ENCODE peak calls at places on chromosomes 13 and 19, in ten cellular contexts. One of them, this sample, is unnamed.

GRCh38 chr19:43078311-43078710 is 4.2 kb downstream of the PSG2 start:
- DNase-seq in foreskin fibroblast: peak; percentile 76
- DNase-seq in CD8-positive, alpha-beta T cell: no peak
- DNase-seq in lower lobe of right lung: no peak
- DNase-seq in epithelial cell of esophagus: peak; percentile 92
- DNase-seq in colonic mucosa: no peak
- DNase-seq in mammary epithelial cell: peak; percentile 84
- DNase-seq in AG09319: no peak
- DNase-seq in omental fat pad: no peak
- DNase-seq in body of pancreas: no peak
- DNase-seq in this sample: no peak

GRCh38 chr13:111610077-111610476 is 289.6 kb downstream of the TEX29 start:
- DNase-seq in foreskin fibroblast: no peak
- DNase-seq in CD8-positive, alpha-beta T cell: no peak
- DNase-seq in lower lobe of right lung: no peak
- DNase-seq in epithelial cell of esophagus: no peak
- DNase-seq in colonic mucosa: no peak
- DNase-seq in mammary epithelial cell: no peak
- DNase-seq in AG09319: no peak
- DNase-seq in omental fat pad: no peak
- DNase-seq in body of pancreas: no peak
- DNase-seq in this sample: no peak

GRCh38 chr13:48653074-48654054 is at the start of gene CYSLTR2:
- DNase-seq in foreskin fibroblast: peak; percentile 31
- DNase-seq in CD8-positive, alpha-beta T cell: peak; percentile 26
- DNase-seq in lower lobe of right lung: no peak
- DNase-seq in epithelial cell of esophagus: no peak
- DNase-seq in colonic mucosa: no peak
- DNase-seq in mammary epithelial cell: no peak
- DNase-seq in AG09319: no peak
- DNase-seq in omental fat pad: no peak
- DNase-seq in body of pancreas: no peak
- DNase-seq in this sample: no peak

GRCh38 chr19:53182202-53182601 is 11.0 kb downstream of the ZNF665 start:
- DNase-seq in foreskin fibroblast: peak; percentile 25
- DNase-seq in CD8-positive, alpha-beta T cell: no peak
- DNase-seq in lower lobe of right lung: no peak
- DNase-seq in epithelial cell of esophagus: no peak
- DNase-seq in colonic mucosa: no peak
- DNase-seq in mammary epithelial cell: no peak
- DNase-seq in AG09319: no peak
- DNase-seq in omental fat pad: no peak
- DNase-seq in body of pancreas: no peak
- DNase-seq in this sample: no peak

GRCh38 chr19:38335949-38336637 is 463 bp downstream of the CATSPERG start:
- DNase-seq in foreskin fibroblast: peak; percentile 98
- DNase-seq in CD8-positive, alpha-beta T cell: peak; percentile 93
- DNase-seq in lower lobe of right lung: peak; percentile 98
- DNase-seq in epithelial cell of esophagus: peak; percentile 99
- DNase-seq in colonic mucosa: peak; percentile 98
- DNase-seq in mammary epithelial cell: peak; percentile 97
- DNase-seq in AG09319: peak; percentile 83
- DNase-seq in omental fat pad: peak; percentile 78
- DNase-seq in body of pancreas: peak; percentile 94
- DNase-seq in this sample: peak; percentile 98

GRCh38 chr19:7550987-7551761 is 15.7 kb downstream of the PNPLA6 start:
- DNase-seq in foreskin fibroblast: peak; percentile 58
- DNase-seq in CD8-positive, alpha-beta T cell: peak; percentile 36
- DNase-seq in lower lobe of right lung: peak; percentile 88
- DNase-seq in epithelial cell of esophagus: peak; percentile 60
- DNase-seq in colonic mucosa: peak; percentile 83
- DNase-seq in mammary epithelial cell: peak; percentile 9
- DNase-seq in AG09319: no peak
- DNase-seq in omental fat pad: no peak
- DNase-seq in body of pancreas: peak; percentile 91
- DNase-seq in this sample: peak; percentile 98

GRCh38 chr19:35144600-35145436 is 1.8 kb downstream of the FXYD7 start:
- DNase-seq in foreskin fibroblast: no peak
- DNase-seq in CD8-positive, alpha-beta T cell: peak; percentile 44
- DNase-seq in lower lobe of right lung: no peak
- DNase-seq in epithelial cell of esophagus: peak; percentile 82
- DNase-seq in colonic mucosa: peak; percentile 89
- DNase-seq in mammary epithelial cell: peak; percentile 66
- DNase-seq in AG09319: no peak
- DNase-seq in omental fat pad: no peak
- DNase-seq in body of pancreas: peak; percentile 31
- DNase-seq in this sample: peak; percentile 85

GRCh38 chr13:32911506-32911905 is 104.7 kb upstream of the KL start:
- DNase-seq in foreskin fibroblast: peak; percentile 57
- DNase-seq in CD8-positive, alpha-beta T cell: no peak
- DNase-seq in lower lobe of right lung: no peak
- DNase-seq in epithelial cell of esophagus: peak; percentile 79
- DNase-seq in colonic mucosa: no peak
- DNase-seq in mammary epithelial cell: peak; percentile 51
- DNase-seq in AG09319: no peak
- DNase-seq in omental fat pad: no peak
- DNase-seq in body of pancreas: no peak
- DNase-seq in this sample: peak; percentile 72

GRCh38 chr19:13689050-13689449 is 75.3 kb upstream of the MRI1 start:
- DNase-seq in foreskin fibroblast: peak; percentile 36
- DNase-seq in CD8-positive, alpha-beta T cell: no peak
- DNase-seq in lower lobe of right lung: no peak
- DNase-seq in epithelial cell of esophagus: no peak
- DNase-seq in colonic mucosa: no peak
- DNase-seq in mammary epithelial cell: no peak
- DNase-seq in AG09319: no peak
- DNase-seq in omental fat pad: no peak
- DNase-seq in body of pancreas: no peak
- DNase-seq in this sample: peak; percentile 76

GRCh38 chr13:44437356-44438233 is 64.0 kb downstream of the SERP2 start:
- DNase-seq in foreskin fibroblast: peak; percentile 65
- DNase-seq in CD8-positive, alpha-beta T cell: no peak
- DNase-seq in lower lobe of right lung: no peak
- DNase-seq in epithelial cell of esophagus: peak; percentile 56
- DNase-seq in colonic mucosa: no peak
- DNase-seq in mammary epithelial cell: peak; percentile 48
- DNase-seq in AG09319: no peak
- DNase-seq in omental fat pad: no peak
- DNase-seq in body of pancreas: no peak
- DNase-seq in this sample: peak; percentile 20

GRCh38 chr19:56111601-56112312 is 9.3 kb downstream of the ZNF787 start:
- DNase-seq in foreskin fibroblast: peak; percentile 54
- DNase-seq in CD8-positive, alpha-beta T cell: peak; percentile 51
- DNase-seq in lower lobe of right lung: peak; percentile 84
- DNase-seq in epithelial cell of esophagus: no peak
- DNase-seq in colonic mucosa: peak; percentile 81
- DNase-seq in mammary epithelial cell: no peak
- DNase-seq in AG09319: no peak
- DNase-seq in omental fat pad: no peak
- DNase-seq in body of pancreas: no peak
- DNase-seq in this sample: no peak

GRCh38 chr19:4443188-4443587 is 14.4 kb downstream of the UBXN6 start:
- DNase-seq in foreskin fibroblast: no peak
- DNase-seq in CD8-positive, alpha-beta T cell: no peak
- DNase-seq in lower lobe of right lung: no peak
- DNase-seq in epithelial cell of esophagus: no peak
- DNase-seq in colonic mucosa: no peak
- DNase-seq in mammary epithelial cell: no peak
- DNase-seq in AG09319: no peak
- DNase-seq in omental fat pad: no peak
- DNase-seq in body of pancreas: no peak
- DNase-seq in this sample: peak; percentile 47

GRCh38 chr19:10505583-10506229 is 2.5 kb upstream of the KEAP1 start:
- DNase-seq in foreskin fibroblast: peak; percentile 80
- DNase-seq in CD8-positive, alpha-beta T cell: peak; percentile 86
- DNase-seq in lower lobe of right lung: peak; percentile 87
- DNase-seq in epithelial cell of esophagus: peak; percentile 83
- DNase-seq in colonic mucosa: peak; percentile 87
- DNase-seq in mammary epithelial cell: peak; percentile 52
- DNase-seq in AG09319: no peak
- DNase-seq in omental fat pad: peak; percentile 76
- DNase-seq in body of pancreas: peak; percentile 86
- DNase-seq in this sample: peak; percentile 94

GRCh38 chr13:93227280-93227905 is 786 bp downstream of the GPC6 start:
- DNase-seq in foreskin fibroblast: peak; percentile 82
- DNase-seq in CD8-positive, alpha-beta T cell: no peak
- DNase-seq in lower lobe of right lung: peak; percentile 35
- DNase-seq in epithelial cell of esophagus: peak; percentile 74
- DNase-seq in colonic mucosa: no peak
- DNase-seq in mammary epithelial cell: peak; percentile 81
- DNase-seq in AG09319: no peak
- DNase-seq in omental fat pad: no peak
- DNase-seq in body of pancreas: no peak
- DNase-seq in this sample: peak; percentile 79

GRCh38 chr19:58317481-58318072 is 9.2 kb upstream of the ZSCAN22 start:
- DNase-seq in foreskin fibroblast: peak; percentile 82
- DNase-seq in CD8-positive, alpha-beta T cell: no peak
- DNase-seq in lower lobe of right lung: no peak
- DNase-seq in epithelial cell of esophagus: peak; percentile 65
- DNase-seq in colonic mucosa: no peak
- DNase-seq in mammary epithelial cell: no peak
- DNase-seq in AG09319: no peak
- DNase-seq in omental fat pad: no peak
- DNase-seq in body of pancreas: no peak
- DNase-seq in this sample: peak; percentile 68

GRCh38 chr13:80251403-80251802 is 89.5 kb downstream of the SPRY2 start:
- DNase-seq in foreskin fibroblast: peak; percentile 83
- DNase-seq in CD8-positive, alpha-beta T cell: no peak
- DNase-seq in lower lobe of right lung: no peak
- DNase-seq in epithelial cell of esophagus: peak; percentile 38
- DNase-seq in colonic mucosa: no peak
- DNase-seq in mammary epithelial cell: peak; percentile 25
- DNase-seq in AG09319: no peak
- DNase-seq in omental fat pad: no peak
- DNase-seq in body of pancreas: no peak
- DNase-seq in this sample: no peak
- TF ChIP-seq CTCF in foreskin fibroblast: no peak
- TF ChIP-seq CTCF in CD8-positive, alpha-beta T cell: no peak
- TF ChIP-seq CTCF in lower lobe of right lung: no peak
- TF ChIP-seq CTCF in epithelial cell of esophagus: no peak
- TF ChIP-seq CTCF in colonic mucosa: no peak
- TF ChIP-seq CTCF in mammary epithelial cell: no peak
- TF ChIP-seq CTCF in AG09319: no peak
- TF ChIP-seq CTCF in omental fat pad: no peak
- TF ChIP-seq CTCF in body of pancreas: no peak
- TF ChIP-seq CTCF in this sample: peak; percentile 42

DNA sequence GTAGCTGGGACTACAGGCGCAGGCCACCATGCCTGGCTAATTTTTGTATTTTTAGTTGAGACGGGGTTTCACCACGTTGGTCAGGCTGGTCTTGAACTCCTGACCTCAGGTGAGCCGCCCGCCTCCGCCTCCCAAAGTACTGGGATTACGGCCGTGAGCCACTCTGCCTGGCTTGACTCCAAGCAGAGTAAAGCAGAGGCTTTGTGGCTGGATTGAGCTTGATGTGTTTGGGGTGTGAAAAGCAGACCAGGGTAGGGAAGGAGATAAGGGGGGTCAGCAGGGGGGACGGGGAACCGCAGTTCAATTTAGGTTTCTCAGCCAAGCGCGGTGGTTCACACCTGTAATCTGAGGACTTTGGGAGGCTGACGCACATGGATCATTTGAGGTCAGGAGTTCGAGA is 4.2 kb upstream of the CLPP start:
- DNase-seq in foreskin fibroblast: no peak
- DNase-seq in CD8-positive, alpha-beta T cell: no peak
- DNase-seq in lower lobe of right lung: no peak
- DNase-seq in epithelial cell of esophagus: no peak
- DNase-seq in colonic mucosa: no peak
- DNase-seq in mammary epithelial cell: no peak
- DNase-seq in AG09319: no peak
- DNase-seq in omental fat pad: no peak
- DNase-seq in body of pancreas: no peak
- DNase-seq in this sample: no peak
- TF ChIP-seq CTCF in foreskin fibroblast: no peak
- TF ChIP-seq CTCF in CD8-positive, alpha-beta T cell: no peak
- TF ChIP-seq CTCF in lower lobe of right lung: no peak
- TF ChIP-seq CTCF in epithelial cell of esophagus: no peak
- TF ChIP-seq CTCF in colonic mucosa: no peak
- TF ChIP-seq CTCF in mammary epithelial cell: no peak
- TF ChIP-seq CTCF in AG09319: no peak
- TF ChIP-seq CTCF in omental fat pad: no peak
- TF ChIP-seq CTCF in body of pancreas: no peak
- TF ChIP-seq CTCF in this sample: no peak

GRCh38 chr13:97441414-97441813 is 7.4 kb downstream of the RAP2A start:
- DNase-seq in foreskin fibroblast: no peak
- DNase-seq in CD8-positive, alpha-beta T cell: no peak
- DNase-seq in lower lobe of right lung: no peak
- DNase-seq in epithelial cell of esophagus: no peak
- DNase-seq in colonic mucosa: no peak
- DNase-seq in mammary epithelial cell: no peak
- DNase-seq in AG09319: no peak
- DNase-seq in omental fat pad: no peak
- DNase-seq in body of pancreas: no peak
- DNase-seq in this sample: no peak

GRCh38 chr13:97436845-97437244 is 2.9 kb downstream of the RAP2A start:
- DNase-seq in foreskin fibroblast: no peak
- DNase-seq in CD8-positive, alpha-beta T cell: no peak
- DNase-seq in lower lobe of right lung: no peak
- DNase-seq in epithelial cell of esophagus: no peak
- DNase-seq in colonic mucosa: no peak
- DNase-seq in mammary epithelial cell: no peak
- DNase-seq in AG09319: no peak
- DNase-seq in omental fat pad: no peak
- DNase-seq in body of pancreas: no peak
- DNase-seq in this sample: no peak

GRCh38 chr13:97439196-97439595 is 5.2 kb downstream of the RAP2A start:
- DNase-seq in foreskin fibroblast: no peak
- DNase-seq in CD8-positive, alpha-beta T cell: no peak
- DNase-seq in lower lobe of right lung: no peak
- DNase-seq in epithelial cell of esophagus: no peak
- DNase-seq in colonic mucosa: no peak
- DNase-seq in mammary epithelial cell: no peak
- DNase-seq in AG09319: no peak
- DNase-seq in omental fat pad: no peak
- DNase-seq in body of pancreas: no peak
- DNase-seq in this sample: no peak

GRCh38 chr13:97437729-97438128 is 3.8 kb downstream of the RAP2A start:
- DNase-seq in foreskin fibroblast: no peak
- DNase-seq in CD8-positive, alpha-beta T cell: no peak
- DNase-seq in lower lobe of right lung: no peak
- DNase-seq in epithelial cell of esophagus: no peak
- DNase-seq in colonic mucosa: no peak
- DNase-seq in mammary epithelial cell: no peak
- DNase-seq in AG09319: no peak
- DNase-seq in omental fat pad: no peak
- DNase-seq in body of pancreas: no peak
- DNase-seq in this sample: no peak

GRCh38 chr13:97440598-97440997 is 6.6 kb downstream of the RAP2A start:
- DNase-seq in foreskin fibroblast: no peak
- DNase-seq in CD8-positive, alpha-beta T cell: no peak
- DNase-seq in lower lobe of right lung: no peak
- DNase-seq in epithelial cell of esophagus: no peak
- DNase-seq in colonic mucosa: no peak
- DNase-seq in mammary epithelial cell: peak; percentile 43
- DNase-seq in AG09319: no peak
- DNase-seq in omental fat pad: no peak
- DNase-seq in body of pancreas: no peak
- DNase-seq in this sample: no peak
- TF ChIP-seq CTCF in foreskin fibroblast: no peak
- TF ChIP-seq CTCF in CD8-positive, alpha-beta T cell: no peak
- TF ChIP-seq CTCF in lower lobe of right lung: no peak
- TF ChIP-seq CTCF in epithelial cell of esophagus: no peak
- TF ChIP-seq CTCF in colonic mucosa: no peak
- TF ChIP-seq CTCF in mammary epithelial cell: no peak
- TF ChIP-seq CTCF in AG09319: no peak
- TF ChIP-seq CTCF in omental fat pad: no peak
- TF ChIP-seq CTCF in body of pancreas: no peak
- TF ChIP-seq CTCF in this sample: no peak

GRCh38 chr19:49430172-49430677 is 5.0 kb downstream of the GFY start:
- DNase-seq in foreskin fibroblast: no peak
- DNase-seq in CD8-positive, alpha-beta T cell: no peak
- DNase-seq in lower lobe of right lung: no peak
- DNase-seq in epithelial cell of esophagus: no peak
- DNase-seq in colonic mucosa: no peak
- DNase-seq in mammary epithelial cell: no peak
- DNase-seq in AG09319: no peak
- DNase-seq in omental fat pad: no peak
- DNase-seq in body of pancreas: no peak
- DNase-seq in this sample: no peak
- TF ChIP-seq CTCF in foreskin fibroblast: no peak
- TF ChIP-seq CTCF in CD8-positive, alpha-beta T cell: no peak
- TF ChIP-seq CTCF in lower lobe of right lung: no peak
- TF ChIP-seq CTCF in epithelial cell of esophagus: no peak
- TF ChIP-seq CTCF in colonic mucosa: no peak
- TF ChIP-seq CTCF in mammary epithelial cell: no peak
- TF ChIP-seq CTCF in AG09319: no peak
- TF ChIP-seq CTCF in omental fat pad: no peak
- TF ChIP-seq CTCF in body of pancreas: no peak
- TF ChIP-seq CTCF in this sample: no peak